ENCODE peak calls at places on chromosomes 1 and 21, in nine cellular contexts. X is choroid plexus epithelial cell, V is H9, F is iris pigment epithelial cell, J is GM23248, N is mucosa of descending colon, T is lower lobe of right lung, K is left lobe of liver, U is HuH-7.5. P is an unnamed sample.

GRCh38 chr1:117623141-117623540 is 17.3 kb downstream of the TENT5C start:
- DNase-seq in X (no peak), V (no peak), F (no peak), J (no peak), N (no peak), T (no peak), K (peak; percentile 15), U (no peak), P (no peak)

GRCh38 chr21:24514081-24514733 is 1093.1 kb downstream of the MRPL39 start:
- DNase-seq in X (peak; percentile 1), V (no peak), F (peak; percentile 0), J (peak; percentile 0), N (no peak), T (no peak), K (no peak), U (no peak), P (no peak)

GRCh38 chr1:53956308-53957168 is 10.4 kb downstream of the LRRC42 start:
- DNase-seq in X (peak; percentile 40), V (no peak), F (peak; percentile 68), J (peak; percentile 44), N (no peak), T (no peak), K (no peak), U (no peak), P (peak; percentile 38)

GRCh38 chr1:172484252-172484651 is 40.4 kb upstream of the PIGC start:
- DNase-seq in X (no peak), V (no peak), F (no peak), J (no peak), N (no peak), T (no peak), K (no peak), U (no peak), P (no peak)

GRCh38 chr1:112818990-112819689 is 104.0 kb upstream of the PPM1J start:
- DNase-seq in X (peak; percentile 67), V (no peak), F (peak; percentile 84), J (peak; percentile 63), N (peak; percentile 22), T (no peak), K (no peak), U (no peak), P (peak; percentile 53)

GRCh38 chr1:61056674-61057439 is 25.5 kb upstream of the NFIA start:
- DNase-seq in X (peak; percentile 61), V (no peak), F (peak; percentile 56), J (peak; percentile 72), N (peak; percentile 83), T (peak; percentile 79), K (peak; percentile 82), U (no peak), P (peak; percentile 59)

GRCh38 chr1:53321366-53321765 is 6.5 kb downstream of the LRP8 start:
- DNase-seq in X (no peak), V (peak; percentile 76), F (no peak), J (no peak), N (no peak), T (peak; percentile 20), K (no peak), U (peak; percentile 51), P (no peak)

GRCh38 chr1:178284059-178284458 is 190.2 kb downstream of the RASAL2 start:
- DNase-seq in X (peak; percentile 48), V (no peak), F (peak; percentile 35), J (no peak), N (no peak), T (no peak), K (no peak), U (no peak), P (no peak)

GRCh38 chr1:113928129-113928949 is 785 bp upstream of the HIPK1 start:
- DNase-seq in X (peak; percentile 38), V (no peak), F (peak; percentile 40), J (peak; percentile 56), N (no peak), T (no peak), K (no peak), U (no peak), P (no peak)